ENCODE peak calls at places on chromosomes 13 and 19, in ten cellular contexts. Y is HepG2; P is CD8-positive, alpha-beta T cell; N is AG04450; I is AG09309; S is esophagus squamous epithelium; G is ovary; X is tibial artery; T is endothelial cell of umbilical vein; H is activated B cell treated with CpG ODN at 0.5 μM for 24 hours. R is an unnamed sample.

GRCh38 chr19:19343762-19344161 is 23.1 kb downstream of the MAU2 start:
- DNase-seq in P (no peak), Y (no peak), I (no peak), G (no peak), N (no peak), X (no peak), T (no peak), S (no peak), H (no peak), R (no peak)

GRCh38 chr19:46494936-46495788 is 505 bp downstream of the PNMA8B start:
- DNase-seq in T (no peak), Y (no peak), I (no peak), H (no peak), N (no peak), P (no peak), X (no peak), S (no peak), G (no peak), R (no peak)

GRCh38 chr13:110261166-110262081 is 45.5 kb downstream of the COL4A1 start:
- DNase-seq in T (peak), P (no peak), Y (no peak), I (no peak), G (no peak), S (no peak), X (no peak), N (no peak), H (no peak), R (no peak)

GRCh38 chr13:40476175-40476958 is 190.1 kb downstream of the FOXO1 start:
- DNase-seq in X (no peak), I (peak), P (no peak), H (no peak), S (no peak), Y (peak), T (peak), N (no peak), G (no peak), R (no peak)

GRCh38 chr19:58009666-58010301 is 7.2 kb upstream of the ZNF606 start:
- DNase-seq in G (peak), I (no peak), T (peak), X (peak), S (no peak), Y (no peak), P (peak), H (peak), N (peak), R (no peak)

GRCh38 chr19:12864721-12865715 is 16.2 kb downstream of the DNASE2 start:
- DNase-seq in H (no peak), X (no peak), T (no peak), P (no peak), I (no peak), N (no peak), S (no peak), G (no peak), Y (peak), R (no peak)

GRCh38 chr19:45123440-45123850 is 30.5 kb downstream of the PPP1R37 start:
- DNase-seq in Y (no peak), G (no peak), N (no peak), P (no peak), T (no peak), I (no peak), H (no peak), S (no peak), X (no peak), R (no peak)

GRCh38 chr13:45208132-45208531 is 7.3 kb upstream of the KCTD4 start:
- DNase-seq in X (no peak), S (no peak), N (no peak), H (no peak), I (no peak), T (no peak), P (no peak), G (no peak), Y (no peak), R (no peak)

GRCh38 chr19:4310247-4311121 is 6.1 kb downstream of the FSD1 start:
- DNase-seq in Y (peak), P (no peak), S (no peak), T (no peak), G (no peak), I (no peak), X (no peak), N (no peak), H (no peak), R (no peak)

GRCh38 chr13:114318624-114319023 is 4.3 kb downstream of the CHAMP1 start:
- DNase-seq in G (no peak), H (no peak), T (no peak), P (no peak), Y (no peak), S (no peak), N (no peak), I (no peak), X (no peak), R (no peak)

GRCh38 chr19:42965204-42965603 is 28.2 kb upstream of the PSG7 start:
- DNase-seq in P (no peak), H (no peak), G (no peak), I (peak), N (peak), X (no peak), S (no peak), Y (no peak), T (no peak), R (no peak)

GRCh38 chr13:35512271-35512920 is 35.9 kb upstream of the MAB21L1 start:
- DNase-seq in N (peak), S (no peak), T (peak), I (peak), X (no peak), H (no peak), Y (no peak), G (peak), P (no peak), R (no peak)

GRCh38 chr19:39588066-39588465 is 14.3 kb upstream of the LGALS13 start:
- DNase-seq in G (no peak), H (no peak), Y (no peak), I (no peak), X (no peak), P (no peak), N (no peak), S (no peak), T (no peak), R (no peak)

GRCh38 chr13:40589285-40590109 is 76.9 kb downstream of the FOXO1 start:
- DNase-seq in X (peak), G (no peak), Y (peak), H (no peak), S (no peak), N (no peak), I (peak), T (peak), P (no peak), R (no peak)

GRCh38 chr19:49840321-49840720 is 10.6 kb upstream of the PTOV1 start:
- DNase-seq in T (no peak), I (no peak), P (no peak), G (no peak), X (no peak), S (no peak), Y (no peak), N (no peak), H (no peak), R (no peak)

GRCh38 chr19:55105237-55105636 is 12.2 kb downstream of the PPP1R12C start:
- DNase-seq in P (no peak), Y (no peak), I (no peak), N (no peak), T (no peak), H (no peak), S (no peak), X (no peak), G (no peak), R (no peak)

GRCh38 chr13:46307554-46307953 is 79.5 kb downstream of the RUBCNL start:
- DNase-seq in I (no peak), G (no peak), H (no peak), Y (no peak), S (no peak), N (no peak), T (peak), X (no peak), P (no peak), R (no peak)

GRCh38 chr19:30064021-30064699 is 122.1 kb downstream of the URI1 start:
- DNase-seq in G (no peak), Y (no peak), H (no peak), T (no peak), I (no peak), S (no peak), P (no peak), X (no peak), N (no peak), R (no peak)

GRCh38 chr13:106163426-106163825 is 372.0 kb downstream of the EFNB2 start:
- DNase-seq in G (no peak), P (no peak), I (no peak), H (no peak), T (peak), S (no peak), Y (no peak), N (no peak), X (no peak), R (no peak)

GRCh38 chr19:5954293-5954692 is 23.6 kb downstream of the RANBP3 start:
- DNase-seq in G (no peak), X (no peak), N (no peak), S (no peak), Y (no peak), T (no peak), H (no peak), P (no peak), I (no peak), R (no peak)

GRCh38 chr19:49801966-49802661 is 11.0 kb downstream of the FUZ start:
- DNase-seq in T (peak), P (no peak), H (no peak), G (peak), X (peak), I (no peak), N (peak), S (no peak), Y (no peak), R (peak)

GRCh38 chr19:18366027-18366435 is 19.9 kb upstream of the GDF15 start:
- DNase-seq in S (no peak), I (no peak), H (no peak), X (no peak), G (no peak), N (no peak), T (peak), Y (no peak), P (no peak), R (no peak)

GRCh38 chr19:49512970-49513745 is 697 bp downstream of the FCGRT start:
- DNase-seq in P (no peak), S (no peak), G (peak), X (no peak), Y (peak), T (peak), I (no peak), H (peak), N (no peak), R (no peak)

GRCh38 chr13:23323946-23324709 is 109.4 kb downstream of the SACS start:
- DNase-seq in T (peak), N (no peak), S (no peak), Y (no peak), X (no peak), I (no peak), G (no peak), P (no peak), H (no peak), R (no peak)

GRCh38 chr13:46211521-46212351 is at the start of gene LRRC63:
- DNase-seq in X (peak), Y (no peak), I (no peak), T (peak), P (peak), G (peak), S (peak), H (peak), N (no peak), R (peak)

GRCh38 chr13:24228852-24229458 is 68.4 kb downstream of the SPATA13 start:
- DNase-seq in X (no peak), S (no peak), P (peak), I (peak), G (no peak), N (peak), T (peak), Y (peak), H (no peak), R (no peak)

GRCh38 chr13:110561335-110562033 is at the start of gene RAB20:
- DNase-seq in T (peak), S (peak), I (no peak), H (peak), Y (peak), N (peak), X (peak), G (peak), P (peak), R (peak)

GRCh38 chr13:20943519-20944012 is 41.0 kb upstream of the XPO4 start:
- DNase-seq in H (peak), N (peak), I (peak), Y (peak), T (peak), S (peak), X (peak), G (peak), P (peak), R (peak)

DNA sequence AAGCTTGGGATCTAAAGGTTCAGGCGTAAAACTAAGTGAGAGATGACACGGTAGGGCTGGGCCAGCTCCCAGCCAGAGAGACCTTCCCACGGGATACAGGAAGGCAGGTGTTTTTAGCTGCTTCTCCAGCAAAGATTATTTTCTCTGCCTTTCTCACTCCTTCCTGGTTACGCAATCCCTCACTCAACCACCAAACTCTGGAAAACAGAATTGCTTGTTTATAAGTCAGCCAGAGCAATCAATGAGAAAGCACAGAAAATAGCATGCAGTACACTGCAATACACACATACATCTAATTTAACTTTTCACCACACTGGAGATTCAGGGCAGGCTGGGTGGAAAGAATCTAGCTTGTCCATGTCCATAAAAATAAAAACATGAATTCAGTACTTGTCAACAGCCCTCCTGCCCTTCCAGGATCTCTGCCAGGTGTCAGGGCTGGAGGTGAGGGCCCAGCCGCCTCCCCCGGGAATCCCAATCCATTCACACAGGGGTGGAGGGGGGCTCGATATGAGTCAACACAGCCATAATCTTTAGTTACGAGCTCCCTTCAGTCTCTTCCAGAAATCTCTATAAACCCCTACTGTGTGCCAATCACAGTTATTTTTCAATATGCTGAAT is 12.2 kb downstream of the RHPN2 start:
- DNase-seq in X (no peak), S (no peak), H (no peak), T (no peak), P (no peak), I (no peak), G (peak), N (no peak), Y (peak), R (no peak)
- TF ChIP-seq CTCF in X (no peak), S (no peak), H (no peak), T (no peak), P (no peak), I (no peak), G (no peak), N (no peak), Y (no peak), R (no peak)

GRCh38 chr13:112475889-112476288 is 99.7 kb downstream of the SPACA7 start:
- DNase-seq in H (no peak), S (no peak), I (no peak), Y (no peak), X (no peak), P (no peak), N (no peak), G (no peak), T (no peak), R (no peak)

GRCh38 chr13:112474869-112475268 is 98.7 kb downstream of the SPACA7 start:
- DNase-seq in T (no peak), G (no peak), S (no peak), H (no peak), I (no peak), X (no peak), N (no peak), Y (no peak), P (no peak), R (no peak)

GRCh38 chr13:112469071-112469745 is 93.1 kb downstream of the SPACA7 start:
- DNase-seq in X (no peak), Y (no peak), H (no peak), I (no peak), N (no peak), P (no peak), G (no peak), T (no peak), S (no peak), R (no peak)

GRCh38 chr13:112477070-112477619 is 101.0 kb downstream of the SPACA7 start:
- DNase-seq in S (no peak), I (no peak), P (no peak), N (no peak), T (no peak), Y (no peak), X (no peak), G (no peak), H (no peak), R (no peak)

DNA sequence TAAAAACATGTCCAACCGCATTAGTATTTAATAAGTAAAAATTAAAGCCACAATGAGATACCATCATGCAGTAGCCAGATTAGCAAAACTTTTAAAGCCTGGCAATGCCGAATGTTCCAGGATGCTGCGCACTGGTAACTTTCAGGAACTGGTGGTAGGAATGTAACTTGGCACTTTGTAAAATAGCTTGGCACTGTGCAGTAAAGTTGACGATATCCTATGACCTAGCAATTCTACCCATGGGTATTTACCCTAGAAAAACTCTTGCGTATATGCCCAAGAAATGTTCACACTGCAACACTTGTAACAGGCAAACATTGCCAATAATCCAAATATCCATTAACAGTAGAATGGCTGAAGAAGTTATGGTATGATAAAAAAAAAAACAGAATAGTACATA is 97.7 kb downstream of the SPACA7 start:
- DNase-seq in T (no peak), X (no peak), P (no peak), N (no peak), Y (no peak), G (no peak), H (no peak), S (no peak), I (no peak), R (no peak)
- TF ChIP-seq CTCF in T (no peak), X (no peak), P (no peak), N (no peak), Y (no peak), G (no peak), H (no peak), S (no peak), I (no peak), R (no peak)

DNA sequence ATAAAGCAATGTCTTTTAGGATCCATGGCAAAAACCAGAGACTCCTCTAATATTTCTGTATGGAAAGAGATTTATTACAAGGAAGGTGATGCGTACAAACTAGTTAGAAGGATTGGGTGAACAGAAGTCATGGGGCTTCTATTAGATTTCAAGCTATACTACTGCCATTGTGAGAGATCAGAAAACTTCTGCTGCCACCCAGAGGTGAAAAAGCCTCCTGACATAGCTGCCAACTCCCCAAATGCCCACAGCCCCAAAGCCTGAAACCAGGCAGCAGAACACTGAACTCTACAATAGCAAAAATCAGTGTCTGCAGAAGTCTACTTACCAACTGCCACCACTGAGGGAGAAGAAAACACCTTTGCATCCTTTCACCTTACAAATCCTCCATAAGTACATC is 379.0 kb upstream of the MIR17HG start:
- DNase-seq in S (no peak), P (no peak), G (no peak), X (no peak), N (no peak), I (no peak), Y (peak), T (no peak), H (no peak), R (peak)
- TF ChIP-seq CTCF in S (no peak), P (no peak), G (no peak), X (no peak), N (no peak), I (no peak), Y (no peak), T (no peak), H (no peak), R (peak)

GRCh38 chr19:1450735-1451669 is 1.1 kb downstream of the APC2 start:
- DNase-seq in P (no peak), N (no peak), S (no peak), Y (no peak), G (no peak), H (no peak), X (no peak), T (no peak), I (no peak), R (no peak)
- TF ChIP-seq CTCF in P (no peak), N (no peak), S (no peak), Y (no peak), G (no peak), H (no peak), X (no peak), T (no peak), I (no peak), R (no peak)

DNA sequence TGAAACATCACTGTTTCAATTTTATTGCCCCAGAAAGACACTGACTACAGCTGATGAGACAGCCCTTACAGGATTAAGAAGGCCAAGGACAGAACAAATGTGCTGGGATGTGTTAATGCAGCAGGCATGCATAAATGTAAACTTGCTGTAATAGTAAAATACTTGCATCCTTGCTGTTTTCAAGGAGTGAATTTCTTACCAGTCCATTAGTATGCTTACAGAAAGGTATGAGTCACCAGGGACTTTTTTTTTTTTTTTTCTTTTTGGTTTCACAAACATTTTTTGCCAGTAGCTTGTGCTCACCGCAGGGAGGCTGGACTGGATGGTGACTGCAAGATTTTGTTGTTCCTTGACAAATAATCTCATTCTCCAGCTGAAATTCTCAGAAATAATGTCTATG is 55.1 kb downstream of the GPR180 start:
- DNase-seq in S (no peak), T (peak), H (no peak), N (peak), X (no peak), I (peak), G (no peak), P (no peak), Y (no peak), R (no peak)
- TF ChIP-seq CTCF in S (no peak), T (no peak), H (no peak), N (peak), X (no peak), I (peak), G (no peak), P (no peak), Y (no peak), R (no peak)

GRCh38 chr13:33229446-33230177 is 55.9 kb downstream of the STARD13 start:
- DNase-seq in P (no peak), Y (peak), S (no peak), H (no peak), T (no peak), N (no peak), G (no peak), I (no peak), X (no peak), R (peak)

GRCh38 chr13:33230178-33230881 is 55.2 kb downstream of the STARD13 start:
- DNase-seq in S (no peak), Y (no peak), T (peak), P (no peak), X (no peak), G (no peak), I (no peak), N (no peak), H (no peak), R (no peak)

GRCh38 chr13:33231339-33231738 is 54.2 kb downstream of the STARD13 start:
- DNase-seq in S (no peak), P (no peak), G (no peak), Y (no peak), T (no peak), H (no peak), I (no peak), N (no peak), X (no peak), R (no peak)

GRCh38 chr13:33227927-33228644 is 57.5 kb downstream of the STARD13 start:
- DNase-seq in G (no peak), P (no peak), T (no peak), Y (no peak), H (no peak), S (no peak), N (no peak), X (no peak), I (no peak), R (no peak)

GRCh38 chr13:33228645-33229445 is 56.7 kb downstream of the STARD13 start:
- DNase-seq in I (no peak), P (no peak), S (no peak), T (peak), N (no peak), Y (peak), X (no peak), H (no peak), G (no peak), R (no peak)
- TF ChIP-seq CTCF in I (peak), P (peak), S (peak), T (peak), N (peak), Y (peak), X (peak), H (peak), G (peak), R (peak)

GRCh38 chr13:28318418-28318995 is 176.4 kb downstream of the FLT1 start:
- DNase-seq in Y (no peak), X (no peak), H (no peak), I (no peak), N (no peak), T (no peak), G (no peak), S (no peak), P (no peak), R (no peak)

GRCh38 chr13:28314879-28315278 is 176.5 kb downstream of the PAN3 start:
- DNase-seq in I (no peak), P (no peak), H (no peak), T (no peak), G (no peak), S (no peak), X (no peak), Y (peak), N (no peak), R (no peak)

GRCh38 chr13:28316129-28316528 is 177.8 kb downstream of the PAN3 start:
- DNase-seq in X (no peak), P (no peak), S (no peak), T (no peak), N (no peak), H (no peak), Y (peak), G (no peak), I (no peak), R (no peak)

GRCh38 chr13:28316841-28317240 is 178.1 kb downstream of the FLT1 start:
- DNase-seq in T (no peak), S (no peak), H (no peak), N (no peak), Y (no peak), G (no peak), P (no peak), I (no peak), X (no peak), R (no peak)

GRCh38 chr13:28313579-28313978 is 175.2 kb downstream of the PAN3 start:
- DNase-seq in I (no peak), H (no peak), Y (no peak), G (no peak), T (peak), X (no peak), S (no peak), P (no peak), N (no peak), R (no peak)
- TF ChIP-seq CTCF in I (peak), H (no peak), Y (no peak), G (no peak), T (peak), X (no peak), S (no peak), P (no peak), N (peak), R (peak)